ENCODE peak calls at places on chromosomes 3 and 15, in five cellular contexts. T is A549, J is endothelial cell of umbilical vein, R is GM12878, C is K562. I is an unnamed sample.

GRCh38 chr3:126544596-126545281 is 14.0 kb downstream of the C3orf22 start:
- DNase-seq in T (no peak), J (no peak), R (no peak), C (no peak), I (no peak)

GRCh38 chr15:52139599-52140462 is 27.3 kb upstream of the BCL2L10 start:
- DNase-seq in T (peak; percentile 92), J (peak; percentile 81), R (peak; percentile 39), C (peak; percentile 71), I (peak; percentile 94)

GRCh38 chr3:62493116-62493801 is 119.9 kb upstream of the FEZF2 start:
- DNase-seq in T (no peak), J (no peak), R (no peak), C (peak; percentile 4), I (peak; percentile 4)

GRCh38 chr3:59237121-59237520 is 187.3 kb upstream of the CFAP20DC start:
- DNase-seq in T (no peak), J (no peak), R (no peak), C (no peak), I (no peak)

GRCh38 chr3:141795311-141795710 is 32.1 kb downstream of the GRK7 start:
- DNase-seq in T (no peak), J (no peak), R (no peak), C (no peak), I (peak; percentile 83)

GRCh38 chr15:36591534-36592411 is 12.3 kb downstream of the CDIN1 start:
- DNase-seq in T (peak; percentile 6), J (no peak), R (no peak), C (no peak), I (no peak)

GRCh38 chr15:92809880-92810361 is 90.2 kb upstream of the CHD2 start:
- DNase-seq in T (no peak), J (peak; percentile 55), R (no peak), C (no peak), I (peak; percentile 75)

GRCh38 chr15:80549712-80550111 is 145.4 kb upstream of the ABHD17C start:
- DNase-seq in T (no peak), J (no peak), R (no peak), C (no peak), I (no peak)

GRCh38 chr3:179450321-179450720 is 949 bp downstream of the GNB4 start:
- DNase-seq in T (no peak), J (peak; percentile 56), R (no peak), C (no peak), I (peak; percentile 39)

GRCh38 chr15:34582461-34583357 is 742 bp downstream of the GOLGA8B start:
- DNase-seq in T (peak; percentile 55), J (peak; percentile 42), R (no peak), C (peak; percentile 70), I (peak; percentile 71)

GRCh38 chr3:123584284-123584987 is 417 bp downstream of the HACD2 start:
- DNase-seq in T (peak; percentile 23), J (no peak), R (no peak), C (peak; percentile 67), I (peak; percentile 24)

GRCh38 chr15:67406257-67406861 is 114.6 kb upstream of the C15orf61 start:
- DNase-seq in T (no peak), J (no peak), R (no peak), C (peak; percentile 38), I (no peak)

GRCh38 chr15:57462391-57462790 is 86.1 kb downstream of the CGNL1 start:
- DNase-seq in T (no peak), J (peak; percentile 52), R (no peak), C (no peak), I (no peak)

GRCh38 chr3:172577962-172578560 is 54.8 kb upstream of the TNFSF10 start:
- DNase-seq in T (no peak), J (no peak), R (no peak), C (no peak), I (peak; percentile 16)

GRCh38 chr15:66080791-66081475 is 172.6 kb downstream of the MEGF11 start:
- DNase-seq in T (peak; percentile 47), J (no peak), R (no peak), C (peak; percentile 25), I (no peak)

GRCh38 chr3:23800731-23801130 is 5.0 kb upstream of the UBE2E1 start:
- DNase-seq in T (no peak), J (peak; percentile 39), R (no peak), C (no peak), I (peak; percentile 41)

GRCh38 chr3:189567322-189567721 is 63.9 kb upstream of the TP63 start:
- DNase-seq in T (no peak), J (no peak), R (peak; percentile 28), C (no peak), I (no peak)

GRCh38 chr3:79419222-79419621 is 348.6 kb downstream of the ROBO1 start:
- DNase-seq in T (no peak), J (no peak), R (no peak), C (no peak), I (no peak)

GRCh38 chr15:29086001-29086400 is 183.6 kb downstream of the NSMCE3 start:
- DNase-seq in T (no peak), J (no peak), R (no peak), C (no peak), I (no peak)

GRCh38 chr3:166190360-166190759 is 353.1 kb upstream of the BCHE start:
- DNase-seq in T (no peak), J (no peak), R (no peak), C (no peak), I (no peak)

GRCh38 chr3:126212629-126213375 is 32.4 kb upstream of the ALDH1L1 start:
- DNase-seq in T (peak; percentile 21), J (peak; percentile 47), R (no peak), C (peak; percentile 7), I (peak; percentile 60)

GRCh38 chr3:31776016-31776415 is 205.0 kb downstream of the OSBPL10 start:
- DNase-seq in T (no peak), J (no peak), R (no peak), C (no peak), I (no peak)

GRCh38 chr3:174363256-174363655 is 495.9 kb upstream of the NAALADL2 start:
- DNase-seq in T (no peak), J (no peak), R (no peak), C (no peak), I (no peak)

GRCh38 chr3:98003306-98003969 is 31.2 kb upstream of the RIOX2 start:
- DNase-seq in T (no peak), J (no peak), R (no peak), C (no peak), I (peak; percentile 12)

GRCh38 chr15:32933241-32933640 is 215.4 kb downstream of the GREM1 start:
- DNase-seq in T (no peak), J (no peak), R (no peak), C (no peak), I (no peak)

GRCh38 chr3:48194446-48195071 is 6.3 kb upstream of the CDC25A start:
- DNase-seq in T (peak; percentile 72), J (peak; percentile 63), R (peak; percentile 23), C (peak; percentile 54), I (peak; percentile 69)

GRCh38 chr3:16309558-16309957 is 44.5 kb downstream of the OXNAD1 start:
- DNase-seq in T (no peak), J (peak; percentile 53), R (peak; percentile 77), C (peak; percentile 51), I (peak; percentile 70)

DNA sequence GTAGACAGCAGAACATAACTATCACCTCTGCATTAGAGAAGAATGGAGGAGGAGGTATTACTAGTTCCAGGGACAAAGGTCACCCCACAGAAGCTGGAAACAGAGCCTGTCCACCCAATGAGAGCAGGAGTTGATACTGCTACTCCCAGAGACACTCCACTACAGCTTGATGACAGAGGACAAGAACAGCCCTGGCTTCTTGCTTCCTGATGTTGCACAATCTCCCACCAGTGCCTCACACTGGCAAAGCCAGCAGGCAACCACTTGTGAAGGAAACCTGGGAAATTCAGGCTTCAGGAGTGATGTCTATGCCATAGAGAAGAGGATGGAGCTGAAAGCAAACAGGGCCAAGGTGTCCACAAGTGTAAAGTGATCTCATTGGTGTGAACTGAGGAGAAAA is 78.0 kb upstream of the POU1F1 start:
- DNase-seq in T (no peak), J (no peak), R (no peak), C (no peak), I (peak; percentile 5)
- TF ChIP-seq MAX in T (no peak), J (no peak), R (no peak), C (no peak), I (no peak)

GRCh38 chr3:41198526-41198925 is 779 bp upstream of the CTNNB1 start:
- DNase-seq in T (no peak), J (peak; percentile 45), R (no peak), C (no peak), I (peak; percentile 59)
- TF ChIP-seq MYC in T (no peak), J (no peak), R (no peak), C (no peak), I (no peak)

GRCh38 chr3:107432646-107433045 is 55.4 kb downstream of the CCDC54 start:
- DNase-seq in T (no peak), J (no peak), R (no peak), C (no peak), I (peak; percentile 3)

GRCh38 chr3:107432013-107432515 is 54.8 kb downstream of the CCDC54 start:
- DNase-seq in T (no peak), J (no peak), R (no peak), C (no peak), I (no peak)

GRCh38 chr3:107431048-107431297 is 53.7 kb downstream of the CCDC54 start:
- DNase-seq in T (no peak), J (peak; percentile 27), R (no peak), C (no peak), I (peak; percentile 42)

GRCh38 chr3:107430214-107431047 is 53.2 kb downstream of the CCDC54 start:
- DNase-seq in T (no peak), J (no peak), R (no peak), C (no peak), I (peak; percentile 3)

GRCh38 chr3:107431298-107432012 is 54.2 kb downstream of the CCDC54 start:
- DNase-seq in T (peak; percentile 73), J (peak; percentile 45), R (no peak), C (peak; percentile 31), I (peak; percentile 61)
- TF ChIP-seq POLR2A in T (peak; percentile 86), J (peak; percentile 46), R (peak; percentile 45), C (no peak), I (peak; percentile 30)

GRCh38 chr3:99774467-99774866 is 43.2 kb upstream of the CMSS1 start:
- DNase-seq in T (no peak), J (peak; percentile 13), R (peak; percentile 28), C (no peak), I (no peak)

GRCh38 chr3:99776516-99777209 is 41.0 kb upstream of the CMSS1 start:
- DNase-seq in T (no peak), J (peak; percentile 15), R (no peak), C (no peak), I (no peak)

GRCh38 chr3:99777708-99778107 is 40.0 kb upstream of the CMSS1 start:
- DNase-seq in T (no peak), J (no peak), R (no peak), C (no peak), I (no peak)

GRCh38 chr3:99780749-99781148 is 36.9 kb upstream of the CMSS1 start:
- DNase-seq in T (no peak), J (no peak), R (no peak), C (no peak), I (no peak)

DNA sequence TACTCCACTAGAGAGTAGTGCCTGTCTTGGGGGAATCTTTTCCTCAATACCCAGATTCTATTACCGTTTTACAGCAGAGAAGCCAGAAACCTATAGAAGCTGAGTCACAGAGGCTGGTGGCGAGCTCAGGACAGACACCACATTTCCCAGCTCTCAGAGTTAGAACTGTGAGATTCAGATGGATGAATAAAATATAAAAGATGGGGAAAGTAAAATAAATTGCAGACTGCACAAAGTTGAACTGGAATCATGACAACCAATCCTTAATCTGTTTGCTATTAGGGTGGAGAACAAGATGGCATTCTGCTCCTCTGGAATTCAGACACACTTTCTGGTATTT is 40.5 kb upstream of the CMSS1 start:
- DNase-seq in T (no peak), J (no peak), R (no peak), C (no peak), I (no peak)
- TF ChIP-seq MAX in T (no peak), J (no peak), R (no peak), C (no peak), I (no peak)

GRCh38 chr3:44114142-44114541 is 127.5 kb upstream of the TOPAZ1 start:
- DNase-seq in T (no peak), J (peak; percentile 34), R (no peak), C (peak; percentile 72), I (peak; percentile 39)
- TF ChIP-seq MYC in T (no peak), J (no peak), R (no peak), C (no peak), I (no peak)

I was measured in NB4.